ENCODE peak calls at places on chromosomes 13 and 19, in four cellular contexts. One of them, this sample, is unnamed.
A peak's percentile ranks its signal among the peaks of the same experiment; 100 is the strongest.

GRCh38 chr19:55080121-55080914 is 4.6 kb downstream of the EPS8L1 start:
- DNase-seq in Karpas-422: peak; percentile 78
- DNase-seq in mesenchymal stem cell: peak; percentile 75
- DNase-seq in GM23248: peak; percentile 78
- DNase-seq in this sample: no peak

GRCh38 chr19:53076984-53077383 is 26.2 kb downstream of the ZNF160 start:
- DNase-seq in mesenchymal stem cell: peak; percentile 32
- DNase-seq in Karpas-422: peak; percentile 60
- DNase-seq in GM23248: peak; percentile 67
- DNase-seq in this sample: peak; percentile 85

GRCh38 chr19:14979498-14980255 is at the start of gene SLC1A6:
- DNase-seq in GM23248: peak; percentile 3
- DNase-seq in Karpas-422: no peak
- DNase-seq in mesenchymal stem cell: no peak
- DNase-seq in this sample: peak; percentile 35

GRCh38 chr19:13117176-13117771 is 734 bp upstream of the TRMT1 start:
- DNase-seq in GM23248: peak; percentile 24
- DNase-seq in Karpas-422: no peak
- DNase-seq in mesenchymal stem cell: no peak
- DNase-seq in this sample: no peak

GRCh38 chr19:3176715-3177501 is 1.7 kb upstream of the S1PR4 start:
- DNase-seq in Karpas-422: no peak
- DNase-seq in mesenchymal stem cell: peak; percentile 34
- DNase-seq in GM23248: peak; percentile 91
- DNase-seq in this sample: no peak

GRCh38 chr19:17616961-17617806 is 61.7 kb downstream of the COLGALT1 start:
- DNase-seq in GM23248: peak; percentile 30
- DNase-seq in mesenchymal stem cell: peak; percentile 39
- DNase-seq in Karpas-422: peak; percentile 64
- DNase-seq in this sample: no peak

GRCh38 chr19:1624458-1624857 is 19.2 kb upstream of the UQCR11 start:
- DNase-seq in mesenchymal stem cell: peak; percentile 67
- DNase-seq in Karpas-422: peak; percentile 86
- DNase-seq in GM23248: peak; percentile 63
- DNase-seq in this sample: peak; percentile 59

GRCh38 chr19:50155520-50156109 is 7.5 kb downstream of the IZUMO2 start:
- DNase-seq in Karpas-422: peak; percentile 67
- DNase-seq in mesenchymal stem cell: no peak
- DNase-seq in GM23248: no peak
- DNase-seq in this sample: no peak

GRCh38 chr19:19115954-19116353 is 22.3 kb downstream of the TMEM161A start:
- DNase-seq in Karpas-422: peak; percentile 81
- DNase-seq in mesenchymal stem cell: no peak
- DNase-seq in GM23248: peak; percentile 27
- DNase-seq in this sample: no peak

GRCh38 chr19:51094696-51095279 is 12.1 kb upstream of the KLK14 start:
- DNase-seq in GM23248: peak; percentile 25
- DNase-seq in Karpas-422: peak; percentile 81
- DNase-seq in mesenchymal stem cell: peak; percentile 17
- DNase-seq in this sample: no peak

GRCh38 chr13:78022164-78022877 is 103.7 kb upstream of the EDNRB start:
- DNase-seq in Karpas-422: peak; percentile 84
- DNase-seq in GM23248: peak; percentile 65
- DNase-seq in mesenchymal stem cell: peak; percentile 64
- DNase-seq in this sample: no peak

GRCh38 chr19:10899171-10899653 is 27.9 kb downstream of the CARM1 start:
- DNase-seq in GM23248: no peak
- DNase-seq in mesenchymal stem cell: no peak
- DNase-seq in Karpas-422: no peak
- DNase-seq in this sample: no peak

GRCh38 chr13:95335667-95336066 is 34.4 kb upstream of the ABCC4 start:
- DNase-seq in Karpas-422: no peak
- DNase-seq in mesenchymal stem cell: no peak
- DNase-seq in GM23248: no peak
- DNase-seq in this sample: no peak

GRCh38 chr13:101127741-101128353 is 288.5 kb downstream of the NALCN start:
- DNase-seq in mesenchymal stem cell: peak; percentile 57
- DNase-seq in GM23248: peak; percentile 66
- DNase-seq in Karpas-422: peak; percentile 65
- DNase-seq in this sample: peak; percentile 44

GRCh38 chr19:49894879-49895565 is 1.7 kb downstream of the IL4I1 start:
- DNase-seq in Karpas-422: no peak
- DNase-seq in mesenchymal stem cell: no peak
- DNase-seq in GM23248: no peak
- DNase-seq in this sample: no peak

GRCh38 chr19:56639217-56639616 is 3.7 kb upstream of the SMIM17 start:
- DNase-seq in GM23248: peak; percentile 24
- DNase-seq in Karpas-422: peak; percentile 83
- DNase-seq in mesenchymal stem cell: peak; percentile 5
- DNase-seq in this sample: peak; percentile 35

GRCh38 chr13:108705031-108705430 is 75.6 kb downstream of the MYO16 start:
- DNase-seq in GM23248: no peak
- DNase-seq in mesenchymal stem cell: no peak
- DNase-seq in Karpas-422: no peak
- DNase-seq in this sample: no peak

GRCh38 chr19:3383121-3383722 is 16.8 kb downstream of the NFIC start:
- DNase-seq in GM23248: peak; percentile 59
- DNase-seq in Karpas-422: no peak
- DNase-seq in mesenchymal stem cell: no peak
- DNase-seq in this sample: no peak

GRCh38 chr13:41833851-41834250 is 127.1 kb downstream of the VWA8 start:
- DNase-seq in GM23248: peak; percentile 41
- DNase-seq in mesenchymal stem cell: no peak
- DNase-seq in Karpas-422: no peak
- DNase-seq in this sample: no peak

GRCh38 chr13:102038787-102039186 is 363.1 kb downstream of the FGF14 start:
- DNase-seq in GM23248: no peak
- DNase-seq in Karpas-422: no peak
- DNase-seq in mesenchymal stem cell: no peak
- DNase-seq in this sample: no peak

GRCh38 chr13:101384929-101385328 is 31.4 kb downstream of the NALCN start:
- DNase-seq in Karpas-422: peak; percentile 24
- DNase-seq in mesenchymal stem cell: no peak
- DNase-seq in GM23248: no peak
- DNase-seq in this sample: no peak

GRCh38 chr13:103236213-103236612 is 170.0 kb upstream of the SLC10A2 start:
- DNase-seq in GM23248: no peak
- DNase-seq in Karpas-422: no peak
- DNase-seq in mesenchymal stem cell: no peak
- DNase-seq in this sample: no peak

GRCh38 chr19:50975766-50976165 is 6.4 kb upstream of the KLK6 start:
- DNase-seq in GM23248: no peak
- DNase-seq in Karpas-422: no peak
- DNase-seq in mesenchymal stem cell: no peak
- DNase-seq in this sample: no peak

GRCh38 chr13:57552441-57552840 is 79.1 kb upstream of the PCDH17 start:
- DNase-seq in GM23248: no peak
- DNase-seq in Karpas-422: no peak
- DNase-seq in mesenchymal stem cell: no peak
- DNase-seq in this sample: no peak

GRCh38 chr13:89923731-89924130 is 1423.8 kb upstream of the MIR17HG start:
- DNase-seq in mesenchymal stem cell: peak; percentile 75
- DNase-seq in GM23248: peak; percentile 60
- DNase-seq in Karpas-422: no peak
- DNase-seq in this sample: no peak

GRCh38 chr19:6232567-6232966 is 47.2 kb downstream of the MLLT1 start:
- DNase-seq in GM23248: peak; percentile 94
- DNase-seq in mesenchymal stem cell: peak; percentile 62
- DNase-seq in Karpas-422: no peak
- DNase-seq in this sample: no peak

GRCh38 chr13:50082426-50083283 is 67.4 kb downstream of the KCNRG start:
- DNase-seq in Karpas-422: peak; percentile 94
- DNase-seq in mesenchymal stem cell: peak; percentile 88
- DNase-seq in GM23248: peak; percentile 88
- DNase-seq in this sample: no peak

GRCh38 chr19:6768236-6768785 is 1.1 kb upstream of the SH2D3A start:
- DNase-seq in Karpas-422: no peak
- DNase-seq in mesenchymal stem cell: no peak
- DNase-seq in GM23248: no peak
- DNase-seq in this sample: no peak

GRCh38 chr19:839146-839872 is 1.5 kb upstream of the PRTN3 start:
- DNase-seq in mesenchymal stem cell: no peak
- DNase-seq in Karpas-422: no peak
- DNase-seq in GM23248: no peak
- DNase-seq in this sample: no peak

GRCh38 chr13:74465279-74465678 is 331.1 kb upstream of the KLF12 start:
- DNase-seq in Karpas-422: no peak
- DNase-seq in GM23248: no peak
- DNase-seq in mesenchymal stem cell: no peak
- DNase-seq in this sample: peak; percentile 40

GRCh38 chr13:70817571-70817970 is 709.3 kb upstream of the KLHL1 start:
- DNase-seq in Karpas-422: no peak
- DNase-seq in GM23248: no peak
- DNase-seq in mesenchymal stem cell: peak; percentile 56
- DNase-seq in this sample: no peak

GRCh38 chr19:45440873-45441654 is 17.3 kb upstream of the ERCC1 start:
- DNase-seq in mesenchymal stem cell: peak; percentile 79
- DNase-seq in GM23248: peak; percentile 66
- DNase-seq in Karpas-422: no peak
- DNase-seq in this sample: no peak

GRCh38 chr19:20422616-20423205 is 142.9 kb downstream of the ZNF737 start:
- DNase-seq in Karpas-422: no peak
- DNase-seq in GM23248: peak; percentile 46
- DNase-seq in mesenchymal stem cell: peak; percentile 3
- DNase-seq in this sample: no peak

GRCh38 chr19:29805026-29805925 is 6.5 kb upstream of the CCNE1 start:
- DNase-seq in Karpas-422: no peak
- DNase-seq in GM23248: peak; percentile 77
- DNase-seq in mesenchymal stem cell: peak; percentile 14
- DNase-seq in this sample: no peak

GRCh38 chr13:30376426-30377311 is 45.6 kb upstream of the UBE2L5 start:
- DNase-seq in Karpas-422: peak; percentile 91
- DNase-seq in GM23248: no peak
- DNase-seq in mesenchymal stem cell: no peak
- DNase-seq in this sample: no peak

GRCh38 chr19:4694211-4694987 is 24.3 kb upstream of the MYDGF start:
- DNase-seq in GM23248: peak; percentile 85
- DNase-seq in mesenchymal stem cell: peak; percentile 87
- DNase-seq in Karpas-422: no peak
- DNase-seq in this sample: no peak

GRCh38 chr13:85879014-85879413 is 79.8 kb upstream of the SLITRK6 start:
- DNase-seq in GM23248: no peak
- DNase-seq in mesenchymal stem cell: no peak
- DNase-seq in Karpas-422: no peak
- DNase-seq in this sample: no peak
- H3K9ac ChIP-seq in GM23248: no peak overlapping the region
- H3K9ac ChIP-seq in mesenchymal stem cell: no peak overlapping the region
- H3K9ac ChIP-seq in Karpas-422: no peak overlapping the region
- H3K9ac ChIP-seq in this sample: no peak overlapping the region

DNA sequence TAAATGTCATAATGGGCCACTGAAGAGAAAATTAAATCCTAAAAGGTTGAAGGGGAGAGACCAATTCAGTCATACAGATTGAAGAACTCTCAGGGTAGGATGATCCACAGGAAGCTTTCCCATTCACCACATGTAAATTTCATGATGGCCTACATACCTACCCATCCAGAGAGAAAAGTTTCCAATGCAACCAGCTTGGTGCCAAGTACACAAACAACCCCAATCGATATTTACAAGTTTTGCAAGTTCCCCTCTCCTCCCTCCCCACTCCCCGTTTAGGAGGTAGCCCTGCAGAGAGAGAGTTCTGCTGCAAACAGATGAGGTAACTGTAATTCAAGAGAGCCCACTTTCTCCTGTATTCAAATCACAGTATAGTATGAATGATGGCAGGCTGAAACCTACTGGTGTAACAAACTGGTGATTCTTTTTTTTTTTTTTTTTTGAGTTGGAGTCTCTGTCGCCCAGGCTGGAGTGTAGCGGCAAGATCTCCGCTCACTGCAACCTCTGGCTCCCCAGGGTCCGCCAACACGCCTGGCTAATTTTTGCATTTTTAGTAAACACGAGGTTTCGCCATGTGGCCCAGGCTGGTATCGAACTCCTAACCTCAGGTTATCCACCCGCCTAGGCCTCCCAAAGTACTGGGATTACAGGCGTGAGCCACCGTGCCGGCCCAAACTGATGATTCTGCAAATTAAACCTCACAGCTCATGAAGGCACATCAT is 14.4 kb downstream of the FOXO1 start:
- DNase-seq in mesenchymal stem cell: no peak
- DNase-seq in GM23248: no peak
- DNase-seq in Karpas-422: peak; percentile 78
- DNase-seq in this sample: peak; percentile 72
- H3K9ac ChIP-seq in mesenchymal stem cell: no peak overlapping the region
- H3K9ac ChIP-seq in GM23248: no peak overlapping the region
- H3K9ac ChIP-seq in Karpas-422: peak overlapping the region; percentile 28
- H3K9ac ChIP-seq in this sample: no peak overlapping the region

GRCh38 chr19:35039881-35040456 is 1.6 kb upstream of the HPN start:
- DNase-seq in Karpas-422: no peak
- DNase-seq in GM23248: no peak
- DNase-seq in mesenchymal stem cell: no peak
- DNase-seq in this sample: no peak
- H3K9ac ChIP-seq in Karpas-422: peak overlapping the region; percentile 56
- H3K9ac ChIP-seq in GM23248: no peak overlapping the region
- H3K9ac ChIP-seq in mesenchymal stem cell: no peak overlapping the region
- H3K9ac ChIP-seq in this sample: peak overlapping the region; percentile 10

GRCh38 chr13:39215971-39216370 is 177.7 kb downstream of the NHLRC3 start:
- DNase-seq in mesenchymal stem cell: no peak
- DNase-seq in GM23248: no peak
- DNase-seq in Karpas-422: no peak
- DNase-seq in this sample: no peak

GRCh38 chr13:39209731-39210633 is 171.7 kb downstream of the NHLRC3 start:
- DNase-seq in mesenchymal stem cell: no peak
- DNase-seq in Karpas-422: no peak
- DNase-seq in GM23248: peak; percentile 24
- DNase-seq in this sample: no peak

DNA sequence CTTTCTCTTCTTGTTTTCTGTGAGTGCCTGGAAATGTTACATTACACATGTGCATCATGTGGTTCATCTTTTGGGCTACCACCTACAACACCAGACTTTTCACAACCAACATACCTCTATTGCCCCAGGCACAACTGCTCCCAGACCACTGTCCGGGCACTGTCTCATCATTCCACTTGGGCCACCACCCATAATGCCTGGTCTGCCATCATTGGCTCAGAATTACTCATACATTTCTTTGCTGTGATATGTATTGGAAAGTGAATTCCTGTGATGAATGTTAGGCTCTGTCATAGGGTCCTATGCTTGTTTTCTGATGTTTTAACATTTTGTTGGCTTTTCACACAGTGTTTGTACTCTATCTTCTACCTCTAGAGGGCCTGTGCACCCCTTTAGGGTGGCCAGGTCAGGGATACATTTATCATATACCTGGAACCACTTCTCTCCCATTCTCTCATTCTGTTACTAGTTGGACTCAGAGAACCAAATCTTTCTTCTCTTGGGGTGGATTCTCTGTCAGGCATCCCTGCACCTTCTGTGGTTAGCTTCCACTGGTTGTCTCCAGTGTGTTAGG is 172.8 kb downstream of the NHLRC3 start:
- DNase-seq in mesenchymal stem cell: no peak
- DNase-seq in GM23248: peak; percentile 53
- DNase-seq in Karpas-422: no peak
- DNase-seq in this sample: no peak
- H3K9ac ChIP-seq in mesenchymal stem cell: no peak overlapping the region
- H3K9ac ChIP-seq in GM23248: no peak overlapping the region
- H3K9ac ChIP-seq in Karpas-422: no peak overlapping the region
- H3K9ac ChIP-seq in this sample: no peak overlapping the region

GRCh38 chr13:52447815-52448552 is 2.5 kb downstream of the VPS36 start:
- DNase-seq in Karpas-422: peak; percentile 26
- DNase-seq in GM23248: no peak
- DNase-seq in mesenchymal stem cell: no peak
- DNase-seq in this sample: no peak
- H3K9ac ChIP-seq in Karpas-422: no peak overlapping the region
- H3K9ac ChIP-seq in GM23248: no peak overlapping the region
- H3K9ac ChIP-seq in mesenchymal stem cell: peak overlapping the region; percentile 89
- H3K9ac ChIP-seq in this sample: no peak overlapping the region

This sample was measured in NT2/D1.